ENCODE peak calls at places on chromosomes 16 and 17, in four cellular contexts. E, I, N and W are unnamed samples.

GRCh38 chr17:72342582-72343527 is 222.0 kb downstream of the SOX9 start:
- DNase-seq in E (no peak), I (peak; percentile 74), N (no peak), W (no peak)

GRCh38 chr17:81184596-81184995 is 18.6 kb upstream of the AATK start:
- DNase-seq in I (peak; percentile 16), E (no peak), N (no peak), W (no peak)

GRCh38 chr16:54503436-54503835 is 216.8 kb upstream of the IRX3 start:
- DNase-seq in E (no peak), N (no peak), I (no peak), W (no peak)

GRCh38 chr17:16480995-16481394 is 11.0 kb downstream of the LRRC75A start:
- DNase-seq in I (no peak), N (no peak), E (no peak), W (no peak)

GRCh38 chr16:75942351-75942750 is 216.1 kb upstream of the CPHXL start:
- DNase-seq in I (peak; percentile 21), E (no peak), N (no peak), W (no peak)

GRCh38 chr16:11079657-11080187 is 135.4 kb downstream of the CLEC16A start:
- DNase-seq in E (peak; percentile 53), I (no peak), N (no peak), W (no peak)

GRCh38 chr17:16474012-16474725 is 17.8 kb downstream of the LRRC75A start:
- DNase-seq in I (peak; percentile 87), N (no peak), E (no peak), W (no peak)

GRCh38 chr17:27466376-27466747 is 10.1 kb downstream of the KSR1 start:
- DNase-seq in I (no peak), E (no peak), N (peak; percentile 70), W (no peak)

GRCh38 chr17:55187371-55187770 is 77.4 kb upstream of the HLF start:
- DNase-seq in I (peak; percentile 4), E (no peak), N (no peak), W (no peak)

GRCh38 chr17:17669851-17670232 is 11.4 kb upstream of the RAI1 start:
- DNase-seq in I (no peak), N (no peak), E (no peak), W (no peak)

GRCh38 chr17:51765558-51766145 is 392.9 kb downstream of the CA10 start:
- DNase-seq in I (no peak), E (no peak), N (no peak), W (no peak)

GRCh38 chr16:6753553-6753952 is 579.1 kb upstream of the RBFOX1 start:
- DNase-seq in E (no peak), I (peak; percentile 6), N (no peak), W (no peak)

GRCh38 chr17:73400915-73401545 is 89.2 kb upstream of the CDC42EP4 start:
- DNase-seq in I (no peak), E (no peak), N (no peak), W (no peak)

GRCh38 chr16:1152123-1152638 is 725 bp upstream of the CACNA1H start:
- DNase-seq in I (peak; percentile 31), E (no peak), N (no peak), W (peak; percentile 64)

GRCh38 chr17:876272-876671 is 94.1 kb downstream of the MRM3 start:
- DNase-seq in I (peak; percentile 35), N (no peak), E (peak; percentile 40), W (peak; percentile 69)